ENCODE peak calls at places on chromosomes 1 and 21, in ten cellular contexts. One of them, this sample, is unnamed.
A peak's percentile ranks its signal among the peaks of the same experiment; 100 is the strongest.

GRCh38 chr1:230831706-230832105 is 36.6 kb downstream of the C1orf198 start:
- DNase-seq in suprapubic skin: no peak
- DNase-seq in AG10803: no peak
- DNase-seq in fibroblast of the aortic adventitia: peak; percentile 98
- DNase-seq in Panc1: no peak
- DNase-seq in endothelial cell of umbilical vein: no peak
- DNase-seq in heart right ventricle: no peak
- DNase-seq in fibroblast of lung: no peak
- DNase-seq in GM12864: no peak
- DNase-seq in cardiac muscle cell: no peak
- DNase-seq in this sample: peak; percentile 57

GRCh38 chr1:32990887-32991286 is 26.3 kb upstream of the RNF19B start:
- DNase-seq in AG10803: no peak
- DNase-seq in Panc1: no peak
- DNase-seq in cardiac muscle cell: no peak
- DNase-seq in heart right ventricle: no peak
- DNase-seq in fibroblast of lung: no peak
- DNase-seq in GM12864: no peak
- DNase-seq in suprapubic skin: no peak
- DNase-seq in endothelial cell of umbilical vein: no peak
- DNase-seq in fibroblast of the aortic adventitia: no peak
- DNase-seq in this sample: no peak

GRCh38 chr21:22019766-22020165 is 1021.6 kb downstream of the NCAM2 start:
- DNase-seq in AG10803: no peak
- DNase-seq in endothelial cell of umbilical vein: no peak
- DNase-seq in fibroblast of lung: no peak
- DNase-seq in heart right ventricle: no peak
- DNase-seq in fibroblast of the aortic adventitia: no peak
- DNase-seq in Panc1: no peak
- DNase-seq in suprapubic skin: no peak
- DNase-seq in GM12864: no peak
- DNase-seq in cardiac muscle cell: no peak
- DNase-seq in this sample: peak; percentile 44

GRCh38 chr21:44996096-44996495 is 56.3 kb downstream of the SLX9 start:
- DNase-seq in fibroblast of lung: no peak
- DNase-seq in fibroblast of the aortic adventitia: no peak
- DNase-seq in GM12864: no peak
- DNase-seq in heart right ventricle: no peak
- DNase-seq in endothelial cell of umbilical vein: no peak
- DNase-seq in AG10803: no peak
- DNase-seq in Panc1: no peak
- DNase-seq in suprapubic skin: no peak
- DNase-seq in cardiac muscle cell: no peak
- DNase-seq in this sample: no peak

GRCh38 chr1:101741910-101742309 is 254.8 kb downstream of the OLFM3 start:
- DNase-seq in AG10803: no peak
- DNase-seq in GM12864: no peak
- DNase-seq in Panc1: no peak
- DNase-seq in cardiac muscle cell: no peak
- DNase-seq in endothelial cell of umbilical vein: no peak
- DNase-seq in heart right ventricle: no peak
- DNase-seq in fibroblast of lung: no peak
- DNase-seq in fibroblast of the aortic adventitia: no peak
- DNase-seq in suprapubic skin: no peak
- DNase-seq in this sample: no peak

GRCh38 chr1:166603296-166603695 is 236.0 kb upstream of the POGK start:
- DNase-seq in fibroblast of the aortic adventitia: no peak
- DNase-seq in GM12864: no peak
- DNase-seq in heart right ventricle: no peak
- DNase-seq in AG10803: no peak
- DNase-seq in suprapubic skin: no peak
- DNase-seq in Panc1: no peak
- DNase-seq in cardiac muscle cell: no peak
- DNase-seq in endothelial cell of umbilical vein: no peak
- DNase-seq in fibroblast of lung: no peak
- DNase-seq in this sample: no peak

GRCh38 chr1:46705408-46705807 is 13.5 kb downstream of the EFCAB14 start:
- DNase-seq in AG10803: no peak
- DNase-seq in heart right ventricle: no peak
- DNase-seq in fibroblast of lung: no peak
- DNase-seq in GM12864: no peak
- DNase-seq in cardiac muscle cell: no peak
- DNase-seq in Panc1: no peak
- DNase-seq in suprapubic skin: no peak
- DNase-seq in fibroblast of the aortic adventitia: no peak
- DNase-seq in endothelial cell of umbilical vein: no peak
- DNase-seq in this sample: no peak

GRCh38 chr1:48017716-48018115 is 20.5 kb upstream of the TRABD2B start:
- DNase-seq in AG10803: no peak
- DNase-seq in fibroblast of lung: peak; percentile 40
- DNase-seq in GM12864: no peak
- DNase-seq in cardiac muscle cell: no peak
- DNase-seq in heart right ventricle: no peak
- DNase-seq in suprapubic skin: no peak
- DNase-seq in Panc1: no peak
- DNase-seq in endothelial cell of umbilical vein: no peak
- DNase-seq in fibroblast of the aortic adventitia: peak; percentile 48
- DNase-seq in this sample: peak; percentile 18

GRCh38 chr1:109787845-109788605 is 24.3 kb upstream of the EPS8L3 start:
- DNase-seq in GM12864: no peak
- DNase-seq in heart right ventricle: no peak
- DNase-seq in AG10803: no peak
- DNase-seq in fibroblast of the aortic adventitia: no peak
- DNase-seq in endothelial cell of umbilical vein: no peak
- DNase-seq in suprapubic skin: peak; percentile 57
- DNase-seq in fibroblast of lung: no peak
- DNase-seq in Panc1: no peak
- DNase-seq in cardiac muscle cell: peak; percentile 77
- DNase-seq in this sample: no peak

GRCh38 chr1:113976609-113977278 is 2.5 kb upstream of the OLFML3 start:
- DNase-seq in Panc1: no peak
- DNase-seq in GM12864: no peak
- DNase-seq in heart right ventricle: peak; percentile 19
- DNase-seq in suprapubic skin: no peak
- DNase-seq in fibroblast of the aortic adventitia: peak; percentile 75
- DNase-seq in cardiac muscle cell: peak; percentile 41
- DNase-seq in endothelial cell of umbilical vein: peak; percentile 68
- DNase-seq in fibroblast of lung: peak; percentile 67
- DNase-seq in AG10803: peak; percentile 66
- DNase-seq in this sample: peak; percentile 74

GRCh38 chr1:178538192-178538916 is 25.4 kb downstream of the TEX35 start:
- DNase-seq in fibroblast of lung: peak; percentile 83
- DNase-seq in fibroblast of the aortic adventitia: peak; percentile 63
- DNase-seq in AG10803: peak; percentile 75
- DNase-seq in Panc1: no peak
- DNase-seq in suprapubic skin: peak; percentile 49
- DNase-seq in heart right ventricle: no peak
- DNase-seq in GM12864: no peak
- DNase-seq in cardiac muscle cell: no peak
- DNase-seq in endothelial cell of umbilical vein: no peak
- DNase-seq in this sample: peak; percentile 51
- H3K4me3 ChIP-seq in fibroblast of lung: no peak overlapping the region
- H3K4me3 ChIP-seq in fibroblast of the aortic adventitia: no peak overlapping the region
- H3K4me3 ChIP-seq in AG10803: no peak overlapping the region
- H3K4me3 ChIP-seq in Panc1: no peak overlapping the region
- H3K4me3 ChIP-seq in suprapubic skin: no peak overlapping the region
- H3K4me3 ChIP-seq in heart right ventricle: no peak overlapping the region
- H3K4me3 ChIP-seq in GM12864: no peak overlapping the region
- H3K4me3 ChIP-seq in cardiac muscle cell: no peak overlapping the region
- H3K4me3 ChIP-seq in endothelial cell of umbilical vein: no peak overlapping the region
- H3K4me3 ChIP-seq in this sample: no peak overlapping the region

DNA sequence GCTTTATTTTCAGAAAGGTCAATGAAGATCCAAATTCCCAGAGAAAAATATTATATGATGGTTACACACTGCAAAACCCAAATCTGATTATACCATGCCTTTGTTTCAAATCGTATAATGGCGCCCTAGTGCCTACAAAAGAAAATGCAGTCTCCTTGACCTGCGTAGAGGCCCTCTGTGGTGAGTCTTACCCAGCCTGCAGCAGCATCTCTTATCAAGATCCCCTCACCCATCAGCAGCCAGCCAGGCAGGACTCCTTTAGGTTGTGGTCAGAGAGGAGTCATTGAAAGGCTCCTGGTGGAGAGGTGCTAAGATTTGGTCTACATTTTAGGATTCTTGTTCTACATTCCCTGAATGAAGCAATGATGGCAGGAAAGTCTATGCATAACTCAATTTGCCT is 23.7 kb upstream of the DAB1 start:
- DNase-seq in heart right ventricle: no peak
- DNase-seq in AG10803: no peak
- DNase-seq in suprapubic skin: no peak
- DNase-seq in Panc1: no peak
- DNase-seq in GM12864: no peak
- DNase-seq in fibroblast of the aortic adventitia: no peak
- DNase-seq in fibroblast of lung: no peak
- DNase-seq in cardiac muscle cell: no peak
- DNase-seq in endothelial cell of umbilical vein: no peak
- DNase-seq in this sample: no peak
- TF ChIP-seq CTCF in heart right ventricle: no peak
- TF ChIP-seq CTCF in AG10803: no peak
- TF ChIP-seq CTCF in suprapubic skin: no peak
- TF ChIP-seq CTCF in Panc1: no peak
- TF ChIP-seq CTCF in GM12864: no peak
- TF ChIP-seq CTCF in fibroblast of the aortic adventitia: no peak
- TF ChIP-seq CTCF in fibroblast of lung: no peak
- TF ChIP-seq CTCF in cardiac muscle cell: no peak
- TF ChIP-seq CTCF in endothelial cell of umbilical vein: no peak
- TF ChIP-seq CTCF in this sample: no peak

DNA sequence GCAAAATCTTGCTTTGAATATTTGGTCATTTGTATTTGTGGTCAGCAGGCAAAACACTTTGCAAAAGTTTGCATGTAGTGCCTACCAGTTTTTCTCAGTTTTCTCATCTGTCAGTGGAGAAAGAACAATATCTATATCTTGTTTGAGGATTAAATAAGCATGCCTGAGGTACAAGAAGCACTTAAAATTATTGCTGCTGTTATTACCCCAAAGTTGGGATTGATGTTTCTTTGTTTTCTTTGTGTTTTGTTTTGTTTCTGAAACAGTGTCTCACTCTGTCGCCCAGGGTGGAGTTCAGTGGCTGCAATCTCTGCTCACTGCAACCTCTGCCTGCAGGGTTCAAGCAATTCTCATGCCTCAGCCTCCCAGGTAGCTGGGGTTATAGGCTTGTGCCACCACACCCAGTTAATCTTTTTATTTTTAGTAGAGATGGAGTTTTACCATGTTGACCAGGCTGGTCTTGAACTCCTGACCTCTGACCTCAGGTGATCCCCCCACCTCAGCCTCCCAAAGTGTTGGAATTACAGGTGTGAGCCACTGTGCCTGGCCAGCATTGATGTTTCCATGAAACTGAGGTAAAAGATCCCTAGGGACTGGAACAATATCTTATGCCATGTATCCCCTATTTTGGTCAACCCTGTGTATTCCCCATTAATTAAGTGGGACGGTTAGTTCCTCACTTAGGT is 15.9 kb downstream of the RAP1A start:
- DNase-seq in fibroblast of lung: no peak
- DNase-seq in AG10803: no peak
- DNase-seq in cardiac muscle cell: no peak
- DNase-seq in GM12864: no peak
- DNase-seq in heart right ventricle: no peak
- DNase-seq in Panc1: no peak
- DNase-seq in fibroblast of the aortic adventitia: no peak
- DNase-seq in suprapubic skin: no peak
- DNase-seq in endothelial cell of umbilical vein: no peak
- DNase-seq in this sample: no peak
- H3K4me3 ChIP-seq in fibroblast of lung: no peak overlapping the region
- H3K4me3 ChIP-seq in AG10803: no peak overlapping the region
- H3K4me3 ChIP-seq in cardiac muscle cell: no peak overlapping the region
- H3K4me3 ChIP-seq in GM12864: no peak overlapping the region
- H3K4me3 ChIP-seq in heart right ventricle: no peak overlapping the region
- H3K4me3 ChIP-seq in Panc1: no peak overlapping the region
- H3K4me3 ChIP-seq in fibroblast of the aortic adventitia: no peak overlapping the region
- H3K4me3 ChIP-seq in suprapubic skin: no peak overlapping the region
- H3K4me3 ChIP-seq in endothelial cell of umbilical vein: no peak overlapping the region
- H3K4me3 ChIP-seq in this sample: no peak overlapping the region

DNA sequence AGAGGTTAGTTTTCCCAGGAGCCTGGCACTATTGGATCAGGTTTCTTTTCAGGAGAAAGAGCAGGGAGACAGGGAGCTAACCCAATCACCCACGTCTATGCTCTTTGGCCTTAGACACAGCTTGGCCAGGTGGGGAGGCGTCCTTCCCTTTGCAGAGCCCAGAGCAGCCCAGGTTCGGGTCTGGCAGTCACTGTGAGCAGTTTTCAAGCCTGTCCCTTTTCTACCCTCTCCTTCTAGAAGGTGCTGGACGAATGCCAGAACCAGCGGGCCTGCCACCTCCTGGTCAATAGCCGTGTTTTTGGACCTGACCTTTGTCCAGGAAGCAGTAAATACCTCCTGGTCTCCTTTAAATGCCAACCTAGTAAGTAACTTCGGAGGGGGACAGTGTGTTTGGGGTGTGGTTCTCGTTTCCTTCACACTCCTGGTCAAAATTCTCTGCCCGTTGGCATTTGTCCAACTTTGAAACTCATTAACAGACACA is 44.9 kb downstream of the EVA1C start:
- DNase-seq in endothelial cell of umbilical vein: peak; percentile 61
- DNase-seq in fibroblast of the aortic adventitia: peak; percentile 56
- DNase-seq in suprapubic skin: no peak
- DNase-seq in fibroblast of lung: no peak
- DNase-seq in heart right ventricle: peak; percentile 52
- DNase-seq in Panc1: no peak
- DNase-seq in AG10803: peak; percentile 23
- DNase-seq in cardiac muscle cell: peak; percentile 48
- DNase-seq in GM12864: no peak
- DNase-seq in this sample: peak; percentile 51
- TF ChIP-seq CTCF in endothelial cell of umbilical vein: no peak
- TF ChIP-seq CTCF in fibroblast of the aortic adventitia: no peak
- TF ChIP-seq CTCF in suprapubic skin: no peak
- TF ChIP-seq CTCF in fibroblast of lung: peak; percentile 7
- TF ChIP-seq CTCF in heart right ventricle: no peak
- TF ChIP-seq CTCF in Panc1: no peak
- TF ChIP-seq CTCF in AG10803: no peak
- TF ChIP-seq CTCF in cardiac muscle cell: no peak
- TF ChIP-seq CTCF in GM12864: no peak
- TF ChIP-seq CTCF in this sample: peak; percentile 20